ENCODE peak calls at places on chromosomes 5 and 9, in six cellular contexts. M is hepatocyte; N is anterior cingulate cortex; W is stimulated activated CD4-positive, alpha-beta T cell treated with anti-CD3 and anti-CD28 coated beads, Interleukin-2, amount 100 ng/mL, for 48 hours; U is tibial artery; B is caudate nucleus. L is an unnamed sample.

GRCh38 chr9:127144670-127145458 is 22.4 kb upstream of the ANGPTL2 start:
- DNase-seq in W (no peak), U (no peak), M (no peak), B (no peak), N (no peak), L (no peak)

GRCh38 chr9:25964239-25964638 is 286.0 kb upstream of the TUSC1 start:
- DNase-seq in U (no peak), B (no peak), M (peak; percentile 82), N (no peak), W (no peak), L (no peak)

GRCh38 chr5:54458221-54458620 is 2.7 kb downstream of the HSPB3 start:
- DNase-seq in W (no peak), U (no peak), N (no peak), B (no peak), M (no peak), L (no peak)

GRCh38 chr9:124125590-124126047 is 114.1 kb downstream of the LHX2 start:
- DNase-seq in M (no peak), W (no peak), N (no peak), B (no peak), U (no peak), L (no peak)

GRCh38 chr5:136023935-136024645 is 4.7 kb upstream of the TGFBI start:
- DNase-seq in W (no peak), M (no peak), B (no peak), U (no peak), N (peak; percentile 17), L (no peak)

GRCh38 chr9:131773911-131774379 is 34.1 kb upstream of the RAPGEF1 start:
- DNase-seq in U (no peak), N (no peak), M (peak; percentile 90), W (peak; percentile 44), B (no peak), L (no peak)

GRCh38 chr9:130570200-130570599 is 9.2 kb upstream of the FUBP3 start:
- DNase-seq in M (no peak), N (no peak), B (no peak), U (no peak), W (no peak), L (no peak)

GRCh38 chr5:145936401-145937131 is at the start of gene SH3RF2:
- DNase-seq in M (peak; percentile 85), B (peak; percentile 47), W (peak; percentile 30), U (peak; percentile 74), N (no peak), L (no peak)

GRCh38 chr5:172791726-172792445 is 20.9 kb upstream of the DUSP1 start:
- DNase-seq in B (no peak), N (no peak), W (no peak), M (no peak), U (peak; percentile 62), L (no peak)

L was measured in C1 segment of cervical spinal cord.